ENCODE peak calls at places on chromosomes 4 and X, in six cellular contexts. L is AG09309; B is activated CD4-positive, alpha-beta memory T cell treated with anti-CD3 and anti-CD28 coated beads, Interleukin-2, amount 10 ng/mL, durations not matched to agents 7 days and 5 days; T is hepatocyte; U is NCI-H524; Y is BJ. Z is an unnamed sample.

GRCh38 chrX:36431819-36432218 is 512.3 kb downstream of the CFAP47 start:
- DNase-seq in L (no peak), B (no peak), T (peak; percentile 14), U (no peak), Y (no peak), Z (no peak)

GRCh38 chr4:7355795-7356194 is 78.9 kb downstream of the PSAPL1 start:
- DNase-seq in L (no peak), B (no peak), T (no peak), U (no peak), Y (no peak), Z (no peak)

GRCh38 chr4:179625391-179625790 is 2183.2 kb upstream of the AGA start:
- DNase-seq in L (no peak), B (no peak), T (no peak), U (no peak), Y (no peak), Z (no peak)

GRCh38 chrX:131330735-131331134 is 41.6 kb upstream of the IGSF1 start:
- DNase-seq in L (no peak), B (no peak), T (no peak), U (peak; percentile 18), Y (no peak), Z (no peak)

GRCh38 chr4:173432430-173432829 is 33.5 kb upstream of the SCRG1 start:
- DNase-seq in L (no peak), B (no peak), T (no peak), U (no peak), Y (no peak), Z (no peak)

GRCh38 chrX:25070038-25070437 is 54.3 kb upstream of the ARX start:
- DNase-seq in L (no peak), B (no peak), T (no peak), U (no peak), Y (no peak), Z (no peak)

GRCh38 chr4:53281438-53281837 is 84.4 kb downstream of the SCFD2 start:
- DNase-seq in L (peak; percentile 8), B (no peak), T (no peak), U (peak; percentile 56), Y (no peak), Z (no peak)

GRCh38 chrX:154419688-154420401 is 8.5 kb downstream of the TAFAZZIN start:
- DNase-seq in L (no peak), B (no peak), T (no peak), U (no peak), Y (no peak), Z (no peak)

GRCh38 chr4:7238300-7238960 is 46.1 kb downstream of the SORCS2 start:
- DNase-seq in L (no peak), B (no peak), T (no peak), U (peak; percentile 70), Y (no peak), Z (no peak)

GRCh38 chrX:132958086-132958703 is at the start of gene HS6ST2:
- DNase-seq in L (no peak), B (no peak), T (peak; percentile 35), U (peak; percentile 68), Y (no peak), Z (peak; percentile 25)

GRCh38 chr4:88780389-88780788 is 82.8 kb upstream of the NAP1L5 start:
- DNase-seq in L (no peak), B (no peak), T (no peak), U (no peak), Y (no peak), Z (no peak)

GRCh38 chr4:100311181-100311580 is 120.9 kb upstream of the DDIT4L start:
- DNase-seq in L (no peak), B (no peak), T (peak; percentile 13), U (no peak), Y (no peak), Z (peak; percentile 10)

GRCh38 chr4:83358410-83358809 is 23.8 kb upstream of the HPSE start:
- DNase-seq in L (peak; percentile 32), B (no peak), T (peak; percentile 37), U (no peak), Y (peak; percentile 9), Z (no peak)

GRCh38 chrX:50747471-50747900 is 66.5 kb downstream of the SHROOM4 start:
- DNase-seq in L (peak; percentile 52), B (peak; percentile 15), T (peak; percentile 16), U (peak; percentile 7), Y (peak; percentile 53), Z (peak; percentile 11)

GRCh38 chr4:42925921-42926320 is 33.4 kb downstream of the GRXCR1 start:
- DNase-seq in L (no peak), B (no peak), T (no peak), U (no peak), Y (no peak), Z (no peak)

GRCh38 chrX:48569958-48570357 is 4.3 kb upstream of the RBM3 start:
- DNase-seq in L (no peak), B (peak; percentile 38), T (no peak), U (no peak), Y (no peak), Z (no peak)

GRCh38 chrX:29911673-29912072 is 303.7 kb upstream of the MAGEB2 start:
- DNase-seq in L (no peak), B (no peak), T (no peak), U (no peak), Y (no peak), Z (no peak)

GRCh38 chr4:106238819-106239420 is 77.1 kb downstream of the TBCK start:
- DNase-seq in L (peak; percentile 7), B (no peak), T (peak; percentile 60), U (peak; percentile 17), Y (no peak), Z (peak; percentile 12)

GRCh38 chrX:119736206-119736764 is 22.1 kb upstream of the SOWAHD start:
- DNase-seq in L (no peak), B (no peak), T (no peak), U (no peak), Y (no peak), Z (no peak)

GRCh38 chr4:119746951-119747350 is 118.3 kb upstream of the PDE5A start:
- DNase-seq in L (peak; percentile 39), B (no peak), T (no peak), U (no peak), Y (no peak), Z (no peak)

GRCh38 chrX:68177542-68177941 is 255.8 kb downstream of the OPHN1 start:
- DNase-seq in L (no peak), B (no peak), T (no peak), U (no peak), Y (no peak), Z (no peak)

GRCh38 chr4:75655562-75655961 is 17.6 kb downstream of the G3BP2 start:
- DNase-seq in L (no peak), B (no peak), T (no peak), U (no peak), Y (no peak), Z (no peak)

GRCh38 chr4:172706000-172706399 is 462.6 kb upstream of the GALNT7 start:
- DNase-seq in L (no peak), B (no peak), T (no peak), U (no peak), Y (no peak), Z (no peak)

GRCh38 chr4:7411491-7411890 is 23.2 kb downstream of the PSAPL1 start:
- DNase-seq in L (no peak), B (no peak), T (no peak), U (no peak), Y (no peak), Z (no peak)

GRCh38 chrX:16914058-16914457 is 32.4 kb upstream of the REPS2 start:
- DNase-seq in L (no peak), B (no peak), T (no peak), U (no peak), Y (no peak), Z (no peak)

GRCh38 chr4:94595880-94596483 is 144.2 kb downstream of the PDLIM5 start:
- DNase-seq in L (no peak), B (no peak), T (peak; percentile 55), U (peak; percentile 37), Y (no peak), Z (no peak)

GRCh38 chr4:128501239-128501638 is 213.6 kb upstream of the PGRMC2 start:
- DNase-seq in L (no peak), B (no peak), T (no peak), U (no peak), Y (no peak), Z (no peak)

GRCh38 chrX:84046403-84046984 is 141.5 kb downstream of the RPS6KA6 start:
- DNase-seq in L (no peak), B (peak; percentile 16), T (peak; percentile 26), U (peak; percentile 61), Y (no peak), Z (peak; percentile 5)

GRCh38 chr4:44928785-44929184 is 202.4 kb upstream of the GNPDA2 start:
- DNase-seq in L (no peak), B (no peak), T (no peak), U (no peak), Y (no peak), Z (no peak)

GRCh38 chr4:98687876-98688275 is 29.5 kb upstream of the TSPAN5 start:
- DNase-seq in L (no peak), B (no peak), T (no peak), U (no peak), Y (no peak), Z (no peak)

GRCh38 chr4:136311774-136312173 is 1220.5 kb downstream of the PCDH18 start:
- DNase-seq in L (no peak), B (no peak), T (no peak), U (no peak), Y (no peak), Z (no peak)

GRCh38 chrX:15143825-15144121 is 126.1 kb downstream of the ASB9 start:
- DNase-seq in L (no peak), B (no peak), T (no peak), U (no peak), Y (no peak), Z (no peak)

GRCh38 chr4:35556387-35556786 is 687.9 kb downstream of the ARAP2 start:
- DNase-seq in L (no peak), B (no peak), T (no peak), U (no peak), Y (no peak), Z (no peak)

GRCh38 chr4:24211821-24212220 is 322.0 kb upstream of the PPARGC1A start:
- DNase-seq in L (peak; percentile 41), B (no peak), T (no peak), U (no peak), Y (no peak), Z (no peak)